ENCODE peak calls at places on chromosome 9, in seven cellular contexts. One of them, this sample, is unnamed.

GRCh38 chr9:69385474-69386091 is 60.6 kb downstream of the ENTREP1 start:
- DNase-seq in astrocyte of the spinal cord: no peak
- DNase-seq in astrocyte: no peak
- DNase-seq in cardiac muscle cell: no peak
- DNase-seq in OCI-LY7: no peak
- DNase-seq in fibroblast of mammary gland: no peak
- DNase-seq in GM13976: no peak
- DNase-seq in this sample: no peak

GRCh38 chr9:130940023-130940549 is 1.0 kb upstream of the FIBCD1 start:
- DNase-seq in astrocyte: no peak
- DNase-seq in fibroblast of mammary gland: no peak
- DNase-seq in GM13976: no peak
- DNase-seq in astrocyte of the spinal cord: no peak
- DNase-seq in cardiac muscle cell: no peak
- DNase-seq in OCI-LY7: no peak
- DNase-seq in this sample: no peak

GRCh38 chr9:124332321-124332720 is 74.6 kb downstream of the NEK6 start:
- DNase-seq in OCI-LY7: no peak
- DNase-seq in fibroblast of mammary gland: no peak
- DNase-seq in GM13976: no peak
- DNase-seq in astrocyte: no peak
- DNase-seq in cardiac muscle cell: no peak
- DNase-seq in astrocyte of the spinal cord: no peak
- DNase-seq in this sample: no peak

GRCh38 chr9:127180457-127181314 is 58.3 kb upstream of the ANGPTL2 start:
- DNase-seq in astrocyte: no peak
- DNase-seq in cardiac muscle cell: no peak
- DNase-seq in GM13976: no peak
- DNase-seq in astrocyte of the spinal cord: no peak
- DNase-seq in fibroblast of mammary gland: no peak
- DNase-seq in OCI-LY7: no peak
- DNase-seq in this sample: no peak

GRCh38 chr9:6356441-6356840 is 28.3 kb downstream of the TPD52L3 start:
- DNase-seq in GM13976: no peak
- DNase-seq in OCI-LY7: no peak
- DNase-seq in astrocyte: no peak
- DNase-seq in astrocyte of the spinal cord: no peak
- DNase-seq in fibroblast of mammary gland: peak; percentile 19
- DNase-seq in cardiac muscle cell: no peak
- DNase-seq in this sample: no peak

GRCh38 chr9:36151306-36152210 is 15.0 kb downstream of the GLIPR2 start:
- DNase-seq in fibroblast of mammary gland: peak; percentile 68
- DNase-seq in OCI-LY7: peak; percentile 92
- DNase-seq in astrocyte of the spinal cord: peak; percentile 71
- DNase-seq in GM13976: peak; percentile 80
- DNase-seq in cardiac muscle cell: peak; percentile 81
- DNase-seq in astrocyte: peak; percentile 75
- DNase-seq in this sample: peak; percentile 72

GRCh38 chr9:6708732-6709131 is 49.0 kb upstream of the KDM4C start:
- DNase-seq in astrocyte of the spinal cord: no peak
- DNase-seq in GM13976: no peak
- DNase-seq in OCI-LY7: peak; percentile 46
- DNase-seq in cardiac muscle cell: no peak
- DNase-seq in astrocyte: no peak
- DNase-seq in fibroblast of mammary gland: no peak
- DNase-seq in this sample: no peak

GRCh38 chr9:71604197-71605063 is 163.9 kb downstream of the CEMIP2 start:
- DNase-seq in fibroblast of mammary gland: peak; percentile 68
- DNase-seq in astrocyte of the spinal cord: peak; percentile 66
- DNase-seq in OCI-LY7: peak; percentile 69
- DNase-seq in astrocyte: peak; percentile 42
- DNase-seq in cardiac muscle cell: peak; percentile 83
- DNase-seq in GM13976: peak; percentile 32
- DNase-seq in this sample: peak; percentile 42

GRCh38 chr9:126374366-126374781 is 47.7 kb downstream of the MVB12B start:
- DNase-seq in GM13976: no peak
- DNase-seq in fibroblast of mammary gland: no peak
- DNase-seq in astrocyte of the spinal cord: no peak
- DNase-seq in cardiac muscle cell: no peak
- DNase-seq in OCI-LY7: no peak
- DNase-seq in astrocyte: no peak
- DNase-seq in this sample: no peak

GRCh38 chr9:115694991-115695390 is 458.6 kb upstream of the PAPPA start:
- DNase-seq in OCI-LY7: no peak
- DNase-seq in astrocyte of the spinal cord: no peak
- DNase-seq in astrocyte: no peak
- DNase-seq in GM13976: no peak
- DNase-seq in cardiac muscle cell: no peak
- DNase-seq in fibroblast of mammary gland: peak; percentile 63
- DNase-seq in this sample: no peak

GRCh38 chr9:99436636-99437035 is 214.6 kb downstream of the SEC61B start:
- DNase-seq in GM13976: no peak
- DNase-seq in astrocyte of the spinal cord: no peak
- DNase-seq in cardiac muscle cell: no peak
- DNase-seq in astrocyte: no peak
- DNase-seq in OCI-LY7: no peak
- DNase-seq in fibroblast of mammary gland: no peak
- DNase-seq in this sample: no peak

GRCh38 chr9:10674586-10674985 is 61.8 kb upstream of the PTPRD start:
- DNase-seq in GM13976: no peak
- DNase-seq in cardiac muscle cell: no peak
- DNase-seq in astrocyte of the spinal cord: no peak
- DNase-seq in OCI-LY7: no peak
- DNase-seq in astrocyte: no peak
- DNase-seq in fibroblast of mammary gland: no peak
- DNase-seq in this sample: no peak

GRCh38 chr9:95264954-95265615 is 52.4 kb downstream of the FANCC start:
- DNase-seq in fibroblast of mammary gland: peak; percentile 56
- DNase-seq in astrocyte: peak; percentile 51
- DNase-seq in OCI-LY7: peak; percentile 24
- DNase-seq in astrocyte of the spinal cord: peak; percentile 55
- DNase-seq in GM13976: no peak
- DNase-seq in cardiac muscle cell: peak; percentile 45
- DNase-seq in this sample: no peak

GRCh38 chr9:18666348-18666747 is 192.4 kb downstream of the ADAMTSL1 start:
- DNase-seq in astrocyte: peak; percentile 39
- DNase-seq in astrocyte of the spinal cord: peak; percentile 41
- DNase-seq in OCI-LY7: no peak
- DNase-seq in cardiac muscle cell: peak; percentile 40
- DNase-seq in fibroblast of mammary gland: peak; percentile 60
- DNase-seq in GM13976: no peak
- DNase-seq in this sample: no peak

GRCh38 chr9:77848897-77849296 is 182.7 kb downstream of the GNAQ start:
- DNase-seq in cardiac muscle cell: peak; percentile 89
- DNase-seq in OCI-LY7: no peak
- DNase-seq in GM13976: no peak
- DNase-seq in astrocyte: peak; percentile 91
- DNase-seq in astrocyte of the spinal cord: peak; percentile 84
- DNase-seq in fibroblast of mammary gland: peak; percentile 95
- DNase-seq in this sample: no peak

GRCh38 chr9:137031904-137032639 is at the start of gene FUT7:
- DNase-seq in GM13976: no peak
- DNase-seq in astrocyte: no peak
- DNase-seq in cardiac muscle cell: no peak
- DNase-seq in astrocyte of the spinal cord: no peak
- DNase-seq in fibroblast of mammary gland: no peak
- DNase-seq in OCI-LY7: peak; percentile 51
- DNase-seq in this sample: no peak

GRCh38 chr9:129587487-129588262 is 33.2 kb downstream of the C9orf50 start:
- DNase-seq in astrocyte of the spinal cord: no peak
- DNase-seq in OCI-LY7: no peak
- DNase-seq in cardiac muscle cell: no peak
- DNase-seq in fibroblast of mammary gland: peak; percentile 56
- DNase-seq in astrocyte: no peak
- DNase-seq in GM13976: no peak
- DNase-seq in this sample: no peak

GRCh38 chr9:120348951-120349429 is 231.0 kb downstream of the CDK5RAP2 start:
- DNase-seq in cardiac muscle cell: peak; percentile 79
- DNase-seq in astrocyte of the spinal cord: peak; percentile 37
- DNase-seq in GM13976: peak; percentile 69
- DNase-seq in astrocyte: peak; percentile 24
- DNase-seq in OCI-LY7: peak; percentile 45
- DNase-seq in fibroblast of mammary gland: peak; percentile 64
- DNase-seq in this sample: peak; percentile 61

GRCh38 chr9:98902925-98903324 is 40.8 kb upstream of the COL15A1 start:
- DNase-seq in cardiac muscle cell: no peak
- DNase-seq in GM13976: no peak
- DNase-seq in OCI-LY7: no peak
- DNase-seq in astrocyte of the spinal cord: no peak
- DNase-seq in fibroblast of mammary gland: no peak
- DNase-seq in astrocyte: no peak
- DNase-seq in this sample: no peak

GRCh38 chr9:18920141-18920611 is 112.8 kb downstream of the SAXO1 start:
- DNase-seq in OCI-LY7: no peak
- DNase-seq in cardiac muscle cell: no peak
- DNase-seq in fibroblast of mammary gland: peak; percentile 18
- DNase-seq in GM13976: no peak
- DNase-seq in astrocyte: no peak
- DNase-seq in astrocyte of the spinal cord: no peak
- DNase-seq in this sample: no peak

GRCh38 chr9:127186799-127187198 is 64.4 kb upstream of the ANGPTL2 start:
- DNase-seq in OCI-LY7: no peak
- DNase-seq in astrocyte: no peak
- DNase-seq in fibroblast of mammary gland: no peak
- DNase-seq in GM13976: no peak
- DNase-seq in astrocyte of the spinal cord: no peak
- DNase-seq in cardiac muscle cell: no peak
- DNase-seq in this sample: no peak

GRCh38 chr9:135155396-135155795 is 67.9 kb downstream of the OLFM1 start:
- DNase-seq in fibroblast of mammary gland: no peak
- DNase-seq in OCI-LY7: no peak
- DNase-seq in cardiac muscle cell: no peak
- DNase-seq in astrocyte: no peak
- DNase-seq in astrocyte of the spinal cord: no peak
- DNase-seq in GM13976: no peak
- DNase-seq in this sample: no peak

GRCh38 chr9:135158572-135158937 is 71.1 kb downstream of the OLFM1 start:
- DNase-seq in astrocyte: no peak
- DNase-seq in OCI-LY7: no peak
- DNase-seq in fibroblast of mammary gland: no peak
- DNase-seq in GM13976: no peak
- DNase-seq in astrocyte of the spinal cord: no peak
- DNase-seq in cardiac muscle cell: no peak
- DNase-seq in this sample: no peak

GRCh38 chr9:135156525-135157510 is 69.3 kb downstream of the OLFM1 start:
- DNase-seq in astrocyte: peak; percentile 20
- DNase-seq in cardiac muscle cell: peak; percentile 69
- DNase-seq in GM13976: peak; percentile 69
- DNase-seq in astrocyte of the spinal cord: peak; percentile 3
- DNase-seq in fibroblast of mammary gland: peak; percentile 42
- DNase-seq in OCI-LY7: peak; percentile 11
- DNase-seq in this sample: peak; percentile 51

GRCh38 chr9:135159801-135160200 is 72.3 kb downstream of the OLFM1 start:
- DNase-seq in OCI-LY7: no peak
- DNase-seq in fibroblast of mammary gland: no peak
- DNase-seq in GM13976: no peak
- DNase-seq in astrocyte: no peak
- DNase-seq in cardiac muscle cell: no peak
- DNase-seq in astrocyte of the spinal cord: no peak
- DNase-seq in this sample: no peak

GRCh38 chr9:135157856-135158571 is 70.5 kb downstream of the OLFM1 start:
- DNase-seq in astrocyte of the spinal cord: no peak
- DNase-seq in GM13976: no peak
- DNase-seq in fibroblast of mammary gland: no peak
- DNase-seq in OCI-LY7: no peak
- DNase-seq in cardiac muscle cell: no peak
- DNase-seq in astrocyte: no peak
- DNase-seq in this sample: no peak
- TF ChIP-seq CTCF in astrocyte of the spinal cord: no peak
- TF ChIP-seq CTCF in GM13976: no peak
- TF ChIP-seq CTCF in fibroblast of mammary gland: no peak
- TF ChIP-seq CTCF in OCI-LY7: no peak
- TF ChIP-seq CTCF in cardiac muscle cell: no peak
- TF ChIP-seq CTCF in astrocyte: no peak
- TF ChIP-seq CTCF in this sample: no peak

DNA sequence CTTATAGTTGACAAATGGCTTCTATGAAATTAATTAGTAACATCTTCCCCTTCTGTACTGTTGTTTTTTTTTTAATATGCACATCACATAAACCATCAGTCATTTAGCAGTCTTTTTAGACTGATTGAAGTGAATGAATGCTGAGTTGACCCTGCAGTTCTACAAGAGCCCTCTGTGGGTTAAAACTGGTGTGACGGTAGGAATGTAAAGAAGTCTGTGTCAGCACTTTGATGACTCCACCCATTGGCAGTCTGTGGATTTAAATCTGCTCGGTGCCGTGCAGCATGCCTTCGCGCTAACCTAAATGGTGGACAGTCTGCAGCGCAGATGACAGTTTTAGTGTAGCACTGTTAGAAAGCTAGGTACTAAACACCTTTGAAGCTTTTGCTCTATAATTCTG is 3.1 kb downstream of the GTF3C4 start:
- DNase-seq in astrocyte: peak; percentile 51
- DNase-seq in OCI-LY7: peak; percentile 47
- DNase-seq in fibroblast of mammary gland: peak; percentile 66
- DNase-seq in cardiac muscle cell: peak; percentile 54
- DNase-seq in GM13976: no peak
- DNase-seq in astrocyte of the spinal cord: peak; percentile 41
- DNase-seq in this sample: no peak
- TF ChIP-seq CTCF in astrocyte: peak; percentile 33
- TF ChIP-seq CTCF in OCI-LY7: peak; percentile 46
- TF ChIP-seq CTCF in fibroblast of mammary gland: peak; percentile 37
- TF ChIP-seq CTCF in cardiac muscle cell: peak; percentile 17
- TF ChIP-seq CTCF in GM13976: no peak
- TF ChIP-seq CTCF in astrocyte of the spinal cord: no peak
- TF ChIP-seq CTCF in this sample: no peak

GRCh38 chr9:110455860-110456259 is 118.2 kb upstream of the TXNDC8 start:
- DNase-seq in OCI-LY7: no peak
- DNase-seq in astrocyte of the spinal cord: no peak
- DNase-seq in astrocyte: no peak
- DNase-seq in GM13976: no peak
- DNase-seq in fibroblast of mammary gland: no peak
- DNase-seq in cardiac muscle cell: no peak
- DNase-seq in this sample: no peak

GRCh38 chr9:110457245-110457644 is 119.6 kb upstream of the TXNDC8 start:
- DNase-seq in fibroblast of mammary gland: no peak
- DNase-seq in astrocyte of the spinal cord: no peak
- DNase-seq in GM13976: no peak
- DNase-seq in astrocyte: no peak
- DNase-seq in OCI-LY7: no peak
- DNase-seq in cardiac muscle cell: no peak
- DNase-seq in this sample: no peak

GRCh38 chr9:110452227-110452801 is 114.7 kb upstream of the TXNDC8 start:
- DNase-seq in GM13976: no peak
- DNase-seq in fibroblast of mammary gland: peak; percentile 32
- DNase-seq in cardiac muscle cell: peak; percentile 45
- DNase-seq in astrocyte of the spinal cord: peak; percentile 15
- DNase-seq in astrocyte: no peak
- DNase-seq in OCI-LY7: peak; percentile 7
- DNase-seq in this sample: no peak
- TF ChIP-seq CTCF in GM13976: no peak
- TF ChIP-seq CTCF in fibroblast of mammary gland: peak; percentile 36
- TF ChIP-seq CTCF in cardiac muscle cell: peak; percentile 42
- TF ChIP-seq CTCF in astrocyte of the spinal cord: peak; percentile 53
- TF ChIP-seq CTCF in astrocyte: peak; percentile 28
- TF ChIP-seq CTCF in OCI-LY7: peak; percentile 82
- TF ChIP-seq CTCF in this sample: peak; percentile 39

DNA sequence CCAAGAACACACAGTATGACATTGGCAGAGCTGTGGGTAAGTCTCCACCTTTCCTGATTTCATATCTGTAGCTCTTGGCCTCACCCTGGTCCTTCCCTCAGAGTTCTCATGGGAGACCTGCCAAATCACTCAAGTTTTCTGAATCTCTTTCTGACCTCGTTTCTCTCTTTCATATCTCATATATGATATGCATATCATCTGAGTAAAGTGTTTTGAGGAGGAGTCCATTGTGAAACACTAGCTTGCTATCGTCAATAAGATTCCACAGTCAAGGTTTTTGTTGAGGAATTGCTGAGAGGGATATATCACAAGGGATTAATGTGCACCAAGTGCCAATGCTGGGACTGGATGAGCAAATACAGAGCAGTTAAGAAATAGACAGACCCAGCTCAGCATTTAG is 739.2 kb downstream of the BRINP1 start:
- DNase-seq in astrocyte of the spinal cord: no peak
- DNase-seq in GM13976: no peak
- DNase-seq in fibroblast of mammary gland: no peak
- DNase-seq in cardiac muscle cell: no peak
- DNase-seq in astrocyte: no peak
- DNase-seq in OCI-LY7: no peak
- DNase-seq in this sample: no peak
- TF ChIP-seq CTCF in astrocyte of the spinal cord: no peak
- TF ChIP-seq CTCF in GM13976: no peak
- TF ChIP-seq CTCF in fibroblast of mammary gland: no peak
- TF ChIP-seq CTCF in cardiac muscle cell: no peak
- TF ChIP-seq CTCF in astrocyte: no peak
- TF ChIP-seq CTCF in OCI-LY7: no peak
- TF ChIP-seq CTCF in this sample: no peak

This sample was measured in GM13977.